ENCODE peak calls at places on chromosomes 1 and 21, in eight cellular contexts. One of them, this sample, is unnamed.

GRCh38 chr1:37755290-37755689 is 9.6 kb downstream of the EPHA10 start:
- DNase-seq in CD8-positive, alpha-beta T cell: no peak
- DNase-seq in breast epithelium: no peak
- DNase-seq in heart left ventricle: no peak
- DNase-seq in astrocyte of the spinal cord: no peak
- DNase-seq in left lung: no peak
- DNase-seq in fibroblast of mammary gland: no peak
- DNase-seq in cardiac fibroblast: no peak
- DNase-seq in this sample: no peak

GRCh38 chr1:49298304-49298703 is 521.6 kb upstream of the BEND5 start:
- DNase-seq in CD8-positive, alpha-beta T cell: no peak
- DNase-seq in breast epithelium: peak
- DNase-seq in heart left ventricle: no peak
- DNase-seq in astrocyte of the spinal cord: no peak
- DNase-seq in left lung: no peak
- DNase-seq in fibroblast of mammary gland: peak
- DNase-seq in cardiac fibroblast: no peak
- DNase-seq in this sample: no peak

GRCh38 chr21:44006017-44006624 is 6.0 kb upstream of the TRAPPC10 start:
- DNase-seq in CD8-positive, alpha-beta T cell: no peak
- DNase-seq in breast epithelium: no peak
- DNase-seq in heart left ventricle: peak
- DNase-seq in astrocyte of the spinal cord: peak
- DNase-seq in left lung: no peak
- DNase-seq in fibroblast of mammary gland: peak
- DNase-seq in cardiac fibroblast: peak
- DNase-seq in this sample: peak

GRCh38 chr1:64072089-64072835 is 131.2 kb upstream of the UBE2U start:
- DNase-seq in CD8-positive, alpha-beta T cell: no peak
- DNase-seq in breast epithelium: no peak
- DNase-seq in heart left ventricle: no peak
- DNase-seq in astrocyte of the spinal cord: peak
- DNase-seq in left lung: no peak
- DNase-seq in fibroblast of mammary gland: peak
- DNase-seq in cardiac fibroblast: peak
- DNase-seq in this sample: peak

GRCh38 chr21:46118871-46119564 is 21.1 kb downstream of the COL6A2 start:
- DNase-seq in CD8-positive, alpha-beta T cell: no peak
- DNase-seq in breast epithelium: no peak
- DNase-seq in heart left ventricle: peak
- DNase-seq in astrocyte of the spinal cord: no peak
- DNase-seq in left lung: peak
- DNase-seq in fibroblast of mammary gland: peak
- DNase-seq in cardiac fibroblast: no peak
- DNase-seq in this sample: no peak

GRCh38 chr1:41788427-41788826 is 130.3 kb downstream of the HIVEP3 start:
- DNase-seq in CD8-positive, alpha-beta T cell: no peak
- DNase-seq in breast epithelium: no peak
- DNase-seq in heart left ventricle: no peak
- DNase-seq in astrocyte of the spinal cord: no peak
- DNase-seq in left lung: no peak
- DNase-seq in fibroblast of mammary gland: no peak
- DNase-seq in cardiac fibroblast: no peak
- DNase-seq in this sample: no peak

GRCh38 chr1:232432313-232432712 is 197.6 kb downstream of the SIPA1L2 start:
- DNase-seq in CD8-positive, alpha-beta T cell: no peak
- DNase-seq in breast epithelium: no peak
- DNase-seq in heart left ventricle: peak
- DNase-seq in astrocyte of the spinal cord: peak
- DNase-seq in left lung: no peak
- DNase-seq in fibroblast of mammary gland: no peak
- DNase-seq in cardiac fibroblast: peak
- DNase-seq in this sample: no peak

GRCh38 chr1:229844675-229845074 is 218.6 kb downstream of the URB2 start:
- DNase-seq in CD8-positive, alpha-beta T cell: no peak
- DNase-seq in breast epithelium: peak
- DNase-seq in heart left ventricle: no peak
- DNase-seq in astrocyte of the spinal cord: no peak
- DNase-seq in left lung: no peak
- DNase-seq in fibroblast of mammary gland: peak
- DNase-seq in cardiac fibroblast: no peak
- DNase-seq in this sample: no peak

GRCh38 chr21:45330851-45331261 is 43.2 kb upstream of the POFUT2 start:
- DNase-seq in CD8-positive, alpha-beta T cell: no peak
- DNase-seq in breast epithelium: no peak
- DNase-seq in heart left ventricle: peak
- DNase-seq in astrocyte of the spinal cord: no peak
- DNase-seq in left lung: no peak
- DNase-seq in fibroblast of mammary gland: no peak
- DNase-seq in cardiac fibroblast: no peak
- DNase-seq in this sample: no peak

GRCh38 chr1:183590225-183591191 is at the start of gene NCF2:
- DNase-seq in CD8-positive, alpha-beta T cell: no peak
- DNase-seq in breast epithelium: no peak
- DNase-seq in heart left ventricle: peak
- DNase-seq in astrocyte of the spinal cord: no peak
- DNase-seq in left lung: no peak
- DNase-seq in fibroblast of mammary gland: peak
- DNase-seq in cardiac fibroblast: peak
- DNase-seq in this sample: peak

GRCh38 chr1:147169840-147170674 is 2.2 kb downstream of the PRKAB2 start:
- DNase-seq in CD8-positive, alpha-beta T cell: no peak
- DNase-seq in breast epithelium: no peak
- DNase-seq in heart left ventricle: no peak
- DNase-seq in astrocyte of the spinal cord: no peak
- DNase-seq in left lung: no peak
- DNase-seq in fibroblast of mammary gland: no peak
- DNase-seq in cardiac fibroblast: no peak
- DNase-seq in this sample: no peak

GRCh38 chr1:147168626-147169058 is 3.6 kb downstream of the PRKAB2 start:
- DNase-seq in CD8-positive, alpha-beta T cell: no peak
- DNase-seq in breast epithelium: no peak
- DNase-seq in heart left ventricle: no peak
- DNase-seq in astrocyte of the spinal cord: peak
- DNase-seq in left lung: no peak
- DNase-seq in fibroblast of mammary gland: peak
- DNase-seq in cardiac fibroblast: peak
- DNase-seq in this sample: peak

GRCh38 chr1:147169171-147169570 is 3.1 kb downstream of the PRKAB2 start:
- DNase-seq in CD8-positive, alpha-beta T cell: no peak
- DNase-seq in breast epithelium: no peak
- DNase-seq in heart left ventricle: no peak
- DNase-seq in astrocyte of the spinal cord: no peak
- DNase-seq in left lung: no peak
- DNase-seq in fibroblast of mammary gland: no peak
- DNase-seq in cardiac fibroblast: peak
- DNase-seq in this sample: peak

GRCh38 chr1:147172168-147173016 is at the start of gene PRKAB2:
- DNase-seq in CD8-positive, alpha-beta T cell: peak
- DNase-seq in breast epithelium: peak
- DNase-seq in heart left ventricle: peak
- DNase-seq in astrocyte of the spinal cord: peak
- DNase-seq in left lung: peak
- DNase-seq in fibroblast of mammary gland: peak
- DNase-seq in cardiac fibroblast: peak
- DNase-seq in this sample: peak

GRCh38 chr1:147171399-147172167 is 687 bp downstream of the PRKAB2 start:
- DNase-seq in CD8-positive, alpha-beta T cell: no peak
- DNase-seq in breast epithelium: peak
- DNase-seq in heart left ventricle: no peak
- DNase-seq in astrocyte of the spinal cord: no peak
- DNase-seq in left lung: no peak
- DNase-seq in fibroblast of mammary gland: peak
- DNase-seq in cardiac fibroblast: peak
- DNase-seq in this sample: no peak
- TF ChIP-seq CTCF in CD8-positive, alpha-beta T cell: no peak
- TF ChIP-seq CTCF in breast epithelium: no peak
- TF ChIP-seq CTCF in heart left ventricle: no peak
- TF ChIP-seq CTCF in astrocyte of the spinal cord: no peak
- TF ChIP-seq CTCF in left lung: no peak
- TF ChIP-seq CTCF in fibroblast of mammary gland: no peak
- TF ChIP-seq CTCF in cardiac fibroblast: no peak
- TF ChIP-seq CTCF in this sample: no peak

DNA sequence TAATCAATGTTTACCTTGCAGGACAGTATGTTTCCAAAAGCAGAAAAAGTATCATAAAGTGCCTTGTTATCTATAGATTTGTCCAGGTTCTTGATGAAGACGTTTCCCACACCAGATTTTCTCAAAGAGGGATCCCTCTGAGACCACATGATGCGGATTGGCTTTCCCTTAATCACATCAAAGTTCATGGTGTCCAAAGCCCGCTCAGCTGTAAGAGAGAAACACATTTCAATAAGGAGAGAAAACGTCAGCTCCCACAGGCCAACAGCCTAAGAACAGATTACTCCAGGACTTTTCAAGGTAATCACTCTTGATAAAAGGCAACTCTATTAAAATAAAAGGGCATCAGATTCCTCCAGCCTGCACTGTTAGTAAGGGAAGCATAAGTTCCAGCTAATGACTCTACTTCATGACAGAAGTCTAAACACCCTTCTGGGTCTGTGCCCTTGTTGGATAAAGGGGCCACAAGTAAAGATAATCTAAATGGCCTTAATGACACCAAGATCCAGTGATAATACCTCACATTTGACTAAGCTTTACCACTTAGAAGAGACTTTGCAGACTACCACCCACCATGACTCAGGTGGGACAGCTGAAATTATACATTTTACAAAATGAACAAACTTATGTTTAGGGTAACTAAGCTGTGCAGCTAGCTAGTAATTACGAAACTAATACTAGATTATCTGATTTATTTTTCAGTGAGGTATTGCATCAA is 4.1 kb downstream of the PABPC4 start:
- DNase-seq in CD8-positive, alpha-beta T cell: no peak
- DNase-seq in breast epithelium: no peak
- DNase-seq in heart left ventricle: no peak
- DNase-seq in astrocyte of the spinal cord: no peak
- DNase-seq in left lung: no peak
- DNase-seq in fibroblast of mammary gland: no peak
- DNase-seq in cardiac fibroblast: no peak
- DNase-seq in this sample: no peak
- H3K4me3 ChIP-seq in CD8-positive, alpha-beta T cell: no peak
- H3K4me3 ChIP-seq in breast epithelium: no peak
- H3K4me3 ChIP-seq in heart left ventricle: peak
- H3K4me3 ChIP-seq in astrocyte of the spinal cord: no peak
- H3K4me3 ChIP-seq in left lung: no peak
- H3K4me3 ChIP-seq in fibroblast of mammary gland: peak
- H3K4me3 ChIP-seq in cardiac fibroblast: no peak
- H3K4me3 ChIP-seq in this sample: no peak

GRCh38 chr1:29853716-29854330 is 617.5 kb downstream of the PTPRU start:
- DNase-seq in CD8-positive, alpha-beta T cell: no peak
- DNase-seq in breast epithelium: no peak
- DNase-seq in heart left ventricle: no peak
- DNase-seq in astrocyte of the spinal cord: no peak
- DNase-seq in left lung: no peak
- DNase-seq in fibroblast of mammary gland: no peak
- DNase-seq in cardiac fibroblast: no peak
- DNase-seq in this sample: no peak

GRCh38 chr1:29849038-29849750 is 612.9 kb downstream of the PTPRU start:
- DNase-seq in CD8-positive, alpha-beta T cell: peak
- DNase-seq in breast epithelium: no peak
- DNase-seq in heart left ventricle: no peak
- DNase-seq in astrocyte of the spinal cord: peak
- DNase-seq in left lung: no peak
- DNase-seq in fibroblast of mammary gland: peak
- DNase-seq in cardiac fibroblast: peak
- DNase-seq in this sample: peak

GRCh38 chr1:29852248-29852647 is 615.9 kb downstream of the PTPRU start:
- DNase-seq in CD8-positive, alpha-beta T cell: no peak
- DNase-seq in breast epithelium: no peak
- DNase-seq in heart left ventricle: no peak
- DNase-seq in astrocyte of the spinal cord: no peak
- DNase-seq in left lung: no peak
- DNase-seq in fibroblast of mammary gland: no peak
- DNase-seq in cardiac fibroblast: no peak
- DNase-seq in this sample: no peak

GRCh38 chr1:29850358-29850757 is 614.0 kb downstream of the PTPRU start:
- DNase-seq in CD8-positive, alpha-beta T cell: no peak
- DNase-seq in breast epithelium: no peak
- DNase-seq in heart left ventricle: no peak
- DNase-seq in astrocyte of the spinal cord: no peak
- DNase-seq in left lung: no peak
- DNase-seq in fibroblast of mammary gland: no peak
- DNase-seq in cardiac fibroblast: no peak
- DNase-seq in this sample: no peak

GRCh38 chr1:29851666-29852065 is 615.3 kb downstream of the PTPRU start:
- DNase-seq in CD8-positive, alpha-beta T cell: no peak
- DNase-seq in breast epithelium: no peak
- DNase-seq in heart left ventricle: no peak
- DNase-seq in astrocyte of the spinal cord: no peak
- DNase-seq in left lung: no peak
- DNase-seq in fibroblast of mammary gland: no peak
- DNase-seq in cardiac fibroblast: no peak
- DNase-seq in this sample: no peak
- TF ChIP-seq CTCF in CD8-positive, alpha-beta T cell: no peak
- TF ChIP-seq CTCF in breast epithelium: no peak
- TF ChIP-seq CTCF in heart left ventricle: no peak
- TF ChIP-seq CTCF in astrocyte of the spinal cord: no peak
- TF ChIP-seq CTCF in left lung: no peak
- TF ChIP-seq CTCF in fibroblast of mammary gland: no peak
- TF ChIP-seq CTCF in cardiac fibroblast: no peak
- TF ChIP-seq CTCF in this sample: no peak

GRCh38 chr1:178632619-178633018 is 92.4 kb upstream of the RALGPS2 start:
- DNase-seq in CD8-positive, alpha-beta T cell: no peak
- DNase-seq in breast epithelium: no peak
- DNase-seq in heart left ventricle: no peak
- DNase-seq in astrocyte of the spinal cord: peak
- DNase-seq in left lung: no peak
- DNase-seq in fibroblast of mammary gland: peak
- DNase-seq in cardiac fibroblast: peak
- DNase-seq in this sample: no peak

GRCh38 chr1:178634445-178634844 is 90.6 kb upstream of the RALGPS2 start:
- DNase-seq in CD8-positive, alpha-beta T cell: no peak
- DNase-seq in breast epithelium: no peak
- DNase-seq in heart left ventricle: peak
- DNase-seq in astrocyte of the spinal cord: no peak
- DNase-seq in left lung: no peak
- DNase-seq in fibroblast of mammary gland: no peak
- DNase-seq in cardiac fibroblast: no peak
- DNase-seq in this sample: no peak

GRCh38 chr1:178630418-178630817 is 94.6 kb upstream of the RALGPS2 start:
- DNase-seq in CD8-positive, alpha-beta T cell: no peak
- DNase-seq in breast epithelium: no peak
- DNase-seq in heart left ventricle: no peak
- DNase-seq in astrocyte of the spinal cord: no peak
- DNase-seq in left lung: no peak
- DNase-seq in fibroblast of mammary gland: peak
- DNase-seq in cardiac fibroblast: no peak
- DNase-seq in this sample: no peak

GRCh38 chr1:178629549-178630154 is 95.4 kb upstream of the RALGPS2 start:
- DNase-seq in CD8-positive, alpha-beta T cell: no peak
- DNase-seq in breast epithelium: no peak
- DNase-seq in heart left ventricle: no peak
- DNase-seq in astrocyte of the spinal cord: no peak
- DNase-seq in left lung: no peak
- DNase-seq in fibroblast of mammary gland: no peak
- DNase-seq in cardiac fibroblast: no peak
- DNase-seq in this sample: no peak

DNA sequence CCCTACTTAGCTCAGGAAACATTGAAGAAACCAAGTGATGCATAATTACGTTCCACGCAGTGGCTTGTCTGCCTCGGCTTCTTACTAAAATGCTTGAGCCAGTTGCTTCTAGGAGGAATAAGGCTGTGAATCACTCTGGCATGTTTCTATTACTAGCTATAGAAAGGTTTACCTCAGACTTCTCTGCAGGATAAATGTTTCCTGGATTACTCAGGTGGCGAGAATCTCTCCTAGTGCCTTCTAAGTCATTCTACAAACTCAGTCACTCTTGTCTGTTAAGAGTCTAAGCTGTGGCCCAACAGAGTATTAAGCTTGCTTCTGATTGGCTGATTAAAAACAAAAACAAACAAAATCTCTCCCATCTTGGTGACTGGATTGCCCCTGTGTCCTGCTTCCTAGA is 92.0 kb upstream of the RALGPS2 start:
- DNase-seq in CD8-positive, alpha-beta T cell: no peak
- DNase-seq in breast epithelium: no peak
- DNase-seq in heart left ventricle: no peak
- DNase-seq in astrocyte of the spinal cord: peak
- DNase-seq in left lung: no peak
- DNase-seq in fibroblast of mammary gland: peak
- DNase-seq in cardiac fibroblast: peak
- DNase-seq in this sample: peak
- H3K4me3 ChIP-seq in CD8-positive, alpha-beta T cell: no peak
- H3K4me3 ChIP-seq in breast epithelium: no peak
- H3K4me3 ChIP-seq in heart left ventricle: no peak
- H3K4me3 ChIP-seq in astrocyte of the spinal cord: no peak
- H3K4me3 ChIP-seq in left lung: no peak
- H3K4me3 ChIP-seq in fibroblast of mammary gland: no peak
- H3K4me3 ChIP-seq in cardiac fibroblast: no peak
- H3K4me3 ChIP-seq in this sample: no peak

This sample was measured in fibroblast of pulmonary artery.